ENCODE peak calls at places on chromosomes 2 and 18, in nine cellular contexts. L is uterus, T is transverse colon, O is neural crest cell, U is astrocyte of the cerebellum, A is AG09309, Y is spleen, H is right atrium auricular region, V is right lobe of liver. N is an unnamed sample.

GRCh38 chr2:112829247-112829646 is 7.3 kb downstream of the IL1B start:
- DNase-seq in L (no peak), T (no peak), O (no peak), U (no peak), A (no peak), Y (no peak), H (no peak), V (no peak), N (no peak)

GRCh38 chr2:181628590-181629585 is 28.0 kb downstream of the CERKL start:
- DNase-seq in L (no peak), T (no peak), O (no peak), U (no peak), A (no peak), Y (no peak), H (no peak), V (no peak), N (no peak)

GRCh38 chr2:219645631-219646527 is 18.4 kb downstream of the SLC4A3 start:
- DNase-seq in L (peak; percentile 42), T (no peak), O (no peak), U (peak; percentile 71), A (peak; percentile 56), Y (no peak), H (no peak), V (no peak), N (no peak)

GRCh38 chr2:53913721-53914120 is 54.0 kb upstream of the GPR75 start:
- DNase-seq in L (no peak), T (no peak), O (no peak), U (peak; percentile 2), A (peak; percentile 23), Y (no peak), H (no peak), V (no peak), N (no peak)

GRCh38 chr2:56801214-56801613 is 617.4 kb downstream of the CCDC85A start:
- DNase-seq in L (no peak), T (no peak), O (no peak), U (no peak), A (no peak), Y (no peak), H (no peak), V (no peak), N (no peak)

GRCh38 chr2:34147780-34148179 is 548.7 kb upstream of the FAM98A start:
- DNase-seq in L (no peak), T (no peak), O (no peak), U (no peak), A (no peak), Y (no peak), H (no peak), V (no peak), N (no peak)

GRCh38 chr2:57181315-57182038 is 865.1 kb upstream of the VRK2 start:
- DNase-seq in L (no peak), T (no peak), O (no peak), U (no peak), A (no peak), Y (no peak), H (no peak), V (no peak), N (no peak)

GRCh38 chr2:239106314-239106908 is 258.5 kb downstream of the TWIST2 start:
- DNase-seq in L (peak; percentile 32), T (peak; percentile 44), O (peak; percentile 53), U (peak; percentile 48), A (peak; percentile 23), Y (no peak), H (no peak), V (no peak), N (no peak)

GRCh38 chr18:23528580-23529472 is 25.5 kb downstream of the RMC1 start:
- DNase-seq in L (peak; percentile 60), T (peak; percentile 21), O (no peak), U (no peak), A (peak; percentile 35), Y (no peak), H (peak; percentile 71), V (no peak), N (no peak)

GRCh38 chr2:139556789-139557188 is 776.6 kb upstream of the NXPH2 start:
- DNase-seq in L (no peak), T (no peak), O (no peak), U (no peak), A (no peak), Y (no peak), H (no peak), V (no peak), N (no peak)
- TF ChIP-seq CTCF in L (no peak), T (no peak), O (no peak), U (no peak), A (no peak), Y (no peak), H (no peak), V (no peak), N (no peak)

GRCh38 chr2:4995466-4995865 is 696.7 kb upstream of the SOX11 start:
- DNase-seq in L (no peak), T (no peak), O (no peak), U (no peak), A (no peak), Y (no peak), H (no peak), V (no peak), N (no peak)

DNA sequence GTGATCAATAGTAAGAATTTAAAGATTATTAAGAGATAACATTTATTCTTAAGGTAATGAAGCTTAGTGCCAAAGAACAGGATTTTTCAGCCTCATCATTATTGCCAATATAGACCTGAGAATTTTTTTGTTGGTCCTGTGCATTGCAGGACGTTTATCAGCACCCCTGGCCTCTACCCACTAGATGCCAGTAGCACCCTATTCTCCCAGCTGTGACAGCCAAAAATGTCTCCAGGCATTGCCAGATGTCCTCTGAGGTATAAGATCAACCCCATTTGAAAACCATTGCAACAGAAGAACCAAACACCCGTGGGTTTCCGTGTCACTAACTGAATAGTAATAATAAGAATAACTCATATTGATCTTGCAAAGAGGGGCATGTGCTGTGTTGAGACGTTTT is 700.0 kb upstream of the SOX11 start:
- DNase-seq in L (no peak), T (no peak), O (no peak), U (no peak), A (no peak), Y (no peak), H (no peak), V (no peak), N (no peak)
- TF ChIP-seq CTCF in L (no peak), T (no peak), O (no peak), U (peak; percentile 26), A (no peak), Y (no peak), H (no peak), V (no peak), N (peak; percentile 64)

DNA sequence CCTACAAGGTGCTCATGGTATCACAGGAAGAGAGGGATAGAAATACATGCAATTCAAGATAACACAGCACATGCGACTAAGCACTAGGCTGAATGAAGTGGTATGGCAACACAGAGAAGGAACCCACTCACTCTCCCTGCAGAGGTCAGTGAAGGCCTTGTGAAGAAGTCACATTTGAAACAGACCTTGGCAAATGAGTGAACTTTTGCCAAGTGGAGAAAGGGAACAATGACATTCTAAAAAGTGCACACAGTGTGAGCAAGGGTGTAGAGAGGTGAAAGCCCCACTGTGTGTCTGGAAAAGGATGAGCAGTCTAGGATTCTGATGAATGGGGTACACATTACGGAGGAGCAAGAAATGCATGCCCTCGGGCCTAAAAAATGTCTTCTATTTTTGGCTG is 23.3 kb downstream of the KLF7 start:
- DNase-seq in L (no peak), T (no peak), O (no peak), U (no peak), A (no peak), Y (no peak), H (no peak), V (no peak), N (no peak)
- TF ChIP-seq CTCF in L (peak; percentile 10), T (no peak), O (peak; percentile 25), U (no peak), A (no peak), Y (peak; percentile 28), H (peak; percentile 40), V (no peak), N (peak; percentile 48)

GRCh38 chr2:26471278-26471677 is 6.6 kb downstream of the OTOF start:
- DNase-seq in L (no peak), T (no peak), O (no peak), U (no peak), A (no peak), Y (peak; percentile 46), H (no peak), V (no peak), N (no peak)
- TF ChIP-seq CTCF in L (no peak), T (no peak), O (no peak), U (peak; percentile 22), A (no peak), Y (no peak), H (no peak), V (no peak), N (no peak)

GRCh38 chr2:58336416-58336815 is 95.3 kb upstream of the FANCL start:
- DNase-seq in L (no peak), T (no peak), O (no peak), U (no peak), A (no peak), Y (no peak), H (no peak), V (no peak), N (no peak)

GRCh38 chr2:58339548-58340243 is 98.6 kb upstream of the FANCL start:
- DNase-seq in L (no peak), T (no peak), O (no peak), U (no peak), A (no peak), Y (no peak), H (no peak), V (no peak), N (no peak)

GRCh38 chr2:58341047-58341446 is 99.9 kb upstream of the FANCL start:
- DNase-seq in L (no peak), T (no peak), O (no peak), U (no peak), A (no peak), Y (no peak), H (no peak), V (no peak), N (no peak)
- TF ChIP-seq CTCF in L (no peak), T (no peak), O (no peak), U (no peak), A (no peak), Y (no peak), H (no peak), V (no peak), N (no peak)

GRCh38 chr18:77765468-77765867 is 515.8 kb downstream of the GALR1 start:
- DNase-seq in L (no peak), T (peak; percentile 12), O (peak; percentile 65), U (no peak), A (no peak), Y (no peak), H (no peak), V (no peak), N (no peak)
- TF ChIP-seq CTCF in L (peak; percentile 18), T (no peak), O (peak; percentile 74), U (peak; percentile 17), A (no peak), Y (peak; percentile 32), H (peak; percentile 53), V (peak; percentile 33), N (peak; percentile 72)

GRCh38 chr18:55346961-55347740 is 240.8 kb downstream of the TCF4 start:
- DNase-seq in L (no peak), T (no peak), O (no peak), U (no peak), A (no peak), Y (no peak), H (no peak), V (no peak), N (no peak)
- TF ChIP-seq CTCF in L (no peak), T (no peak), O (no peak), U (no peak), A (no peak), Y (no peak), H (no peak), V (no peak), N (no peak)

N was measured in chondrocyte.